ENCODE peak calls at places on chromosomes 7 and 10, in five cellular contexts. One of them, this sample, is unnamed.

GRCh38 chr7:134723904-134724303 is 55.5 kb upstream of the CALD1 start:
- DNase-seq in AG08396: no peak
- DNase-seq in HT1080: no peak
- DNase-seq in astrocyte of the spinal cord: no peak
- DNase-seq in HS-5: no peak
- DNase-seq in this sample: no peak

GRCh38 chr10:118272090-118272775 is 69.9 kb downstream of the FAM204A start:
- DNase-seq in AG08396: peak; percentile 23
- DNase-seq in HT1080: no peak
- DNase-seq in astrocyte of the spinal cord: no peak
- DNase-seq in HS-5: no peak
- DNase-seq in this sample: no peak

GRCh38 chr7:38453187-38453586 is 178.0 kb downstream of the AMPH start:
- DNase-seq in AG08396: no peak
- DNase-seq in HT1080: no peak
- DNase-seq in astrocyte of the spinal cord: no peak
- DNase-seq in HS-5: no peak
- DNase-seq in this sample: no peak

GRCh38 chr10:79356104-79356503 is 8.8 kb downstream of the PPIF start:
- DNase-seq in AG08396: no peak
- DNase-seq in HT1080: no peak
- DNase-seq in astrocyte of the spinal cord: no peak
- DNase-seq in HS-5: no peak
- DNase-seq in this sample: no peak

GRCh38 chr7:148521271-148521670 is 69.3 kb upstream of the C7orf33 start:
- DNase-seq in AG08396: no peak
- DNase-seq in HT1080: no peak
- DNase-seq in astrocyte of the spinal cord: no peak
- DNase-seq in HS-5: no peak
- DNase-seq in this sample: no peak

GRCh38 chr10:13672505-13672904 is 85.7 kb downstream of the PRPF18 start:
- DNase-seq in AG08396: no peak
- DNase-seq in HT1080: no peak
- DNase-seq in astrocyte of the spinal cord: no peak
- DNase-seq in HS-5: no peak
- DNase-seq in this sample: no peak

GRCh38 chr7:27156508-27156898 is at the start of gene HOXA7:
- DNase-seq in AG08396: peak; percentile 90
- DNase-seq in HT1080: no peak
- DNase-seq in astrocyte of the spinal cord: peak; percentile 82
- DNase-seq in HS-5: peak; percentile 42
- DNase-seq in this sample: no peak

GRCh38 chr10:11869743-11870460 is 46.7 kb downstream of the PROSER2 start:
- DNase-seq in AG08396: no peak
- DNase-seq in HT1080: no peak
- DNase-seq in astrocyte of the spinal cord: peak; percentile 21
- DNase-seq in HS-5: no peak
- DNase-seq in this sample: no peak

GRCh38 chr10:53841746-53842145 is 959.3 kb downstream of the PCDH15 start:
- DNase-seq in AG08396: no peak
- DNase-seq in HT1080: no peak
- DNase-seq in astrocyte of the spinal cord: no peak
- DNase-seq in HS-5: no peak
- DNase-seq in this sample: no peak